ENCODE peak calls at places on chromosomes 2 and 18, in seven cellular contexts. P, G, M, S, D, F and C are unnamed samples. For H3K4me1 and H3K9me3, the result is how much of the 10 kb centered on the place peaks cover.

GRCh38 chr2:203549406-203549805 is 14.3 kb upstream of the RAPH1 start:
- DNase-seq in D (no peak), G (no peak), P (no peak), F (no peak), M (no peak), S (no peak), C (no peak)

GRCh38 chr18:13184396-13184795 is 34.2 kb upstream of the LDLRAD4 start:
- DNase-seq in M (no peak), G (no peak), D (no peak), P (no peak), S (no peak), F (no peak), C (no peak)

GRCh38 chr2:159959136-159959535 is 103.3 kb downstream of the PLA2R1 start:
- DNase-seq in D (no peak), G (no peak), F (no peak), P (no peak), M (no peak), S (no peak), C (no peak)

GRCh38 chr2:240143276-240143675 is 2.8 kb upstream of the OTOS start:
- DNase-seq in P (peak), G (no peak), D (no peak), F (peak), S (no peak), M (no peak), C (no peak)

GRCh38 chr18:4108016-4108415 is 347.1 kb downstream of the DLGAP1 start:
- DNase-seq in S (no peak), D (no peak), G (no peak), P (no peak), F (no peak), M (no peak), C (no peak)

GRCh38 chr2:173572848-173573247 is 218.2 kb downstream of the CDCA7 start:
- DNase-seq in D (no peak), P (no peak), F (no peak), G (no peak), S (no peak), M (no peak), C (no peak)

GRCh38 chr2:118667366-118667765 is 180.1 kb downstream of the EN1 start:
- DNase-seq in F (no peak), M (no peak), G (no peak), P (no peak), D (no peak), S (no peak), C (no peak)

GRCh38 chr2:119838179-119838578 is 78.5 kb downstream of the PTPN4 start:
- DNase-seq in G (no peak), D (no peak), M (no peak), F (no peak), S (no peak), P (no peak), C (no peak)

GRCh38 chr2:94986392-94986963 is 39.0 kb upstream of the MAL start:
- DNase-seq in G (peak), M (no peak), D (no peak), S (peak), P (no peak), F (no peak), C (peak)

GRCh38 chr18:79954791-79955190 is 3.3 kb upstream of the SLC66A2 start:
- DNase-seq in F (peak), M (no peak), G (peak), P (no peak), S (no peak), D (no peak), C (no peak)

GRCh38 chr2:71451695-71452094 is 1.7 kb upstream of the DYSF start:
- DNase-seq in G (no peak), P (no peak), S (no peak), F (no peak), M (no peak), D (no peak), C (no peak)

GRCh38 chr2:178579006-178579405 is 98.7 kb downstream of the PLEKHA3 start:
- DNase-seq in P (no peak), S (no peak), D (no peak), M (no peak), G (no peak), F (no peak), C (no peak)

GRCh38 chr2:162824319-162824718 is 14.2 kb downstream of the KCNH7 start:
- DNase-seq in G (no peak), M (no peak), D (no peak), F (no peak), P (no peak), S (no peak), C (no peak)

GRCh38 chr2:161414385-161415040 is 1.6 kb upstream of the TBR1 start:
- DNase-seq in P (peak), F (no peak), M (peak), S (peak), G (peak), D (peak), C (peak)

GRCh38 chr18:36314098-36314497 is 16.6 kb downstream of the FHOD3 start:
- DNase-seq in S (no peak), D (peak), P (no peak), M (no peak), F (no peak), G (no peak), C (no peak)

GRCh38 chr2:9336534-9337354 is 86.6 kb downstream of the ITGB1BP1 start:
- DNase-seq in M (no peak), D (no peak), G (peak), P (no peak), F (no peak), S (no peak), C (no peak)

GRCh38 chr2:14199040-14199439 is 433.5 kb upstream of the LRATD1 start:
- DNase-seq in G (no peak), P (no peak), D (no peak), F (peak), M (no peak), S (no peak), C (no peak)

GRCh38 chr18:6633370-6633769 is 96.1 kb upstream of the ARHGAP28 start:
- DNase-seq in D (no peak), M (no peak), G (no peak), F (no peak), P (no peak), S (peak), C (no peak)

GRCh38 chr18:14939141-14939540 is 191.2 kb downstream of the ANKRD30B start:
- DNase-seq in G (no peak), M (no peak), P (no peak), S (no peak), D (no peak), F (no peak), C (no peak)

GRCh38 chr18:14940738-14941137 is 192.8 kb downstream of the ANKRD30B start:
- DNase-seq in M (no peak), S (no peak), G (no peak), D (no peak), F (no peak), P (no peak), C (no peak)

GRCh38 chr18:14936313-14936712 is 188.3 kb downstream of the ANKRD30B start:
- DNase-seq in G (no peak), M (no peak), F (no peak), S (no peak), P (no peak), D (no peak), C (no peak)

GRCh38 chr18:14935210-14935609 is 187.2 kb downstream of the ANKRD30B start:
- DNase-seq in D (no peak), G (no peak), M (no peak), S (no peak), F (no peak), P (no peak), C (no peak)

GRCh38 chr18:14937271-14937670 is 189.3 kb downstream of the ANKRD30B start:
- DNase-seq in G (no peak), F (no peak), M (no peak), P (no peak), D (no peak), S (no peak), C (no peak)
- H3K4me1 ChIP-seq in G (under half), F (under half), M (under half), P (under half), D (under half), S (under half), C (under half)

GRCh38 chr2:18404708-18405107 is 155.7 kb downstream of the RDH14 start:
- DNase-seq in F (no peak), D (no peak), S (peak), G (peak), M (no peak), P (no peak), C (peak)
- H3K9me3 ChIP-seq in F (under half), D (under half), S (under half), G (under half), M (under half), P (under half), C (under half)

GRCh38 chr2:66689456-66690051 is 254.6 kb downstream of the MEIS1 start:
- DNase-seq in S (no peak), F (no peak), M (no peak), G (no peak), P (no peak), D (no peak), C (no peak)

GRCh38 chr2:66684289-66684688 is 249.4 kb downstream of the MEIS1 start:
- DNase-seq in P (no peak), F (no peak), M (no peak), G (no peak), S (no peak), D (no peak), C (no peak)

GRCh38 chr2:66683599-66683998 is 248.7 kb downstream of the MEIS1 start:
- DNase-seq in G (no peak), F (no peak), P (no peak), M (peak), S (no peak), D (no peak), C (no peak)

GRCh38 chr2:66688951-66689350 is 254.0 kb downstream of the MEIS1 start:
- DNase-seq in D (no peak), M (no peak), F (no peak), P (no peak), G (no peak), S (no peak), C (no peak)

GRCh38 chr2:66686768-66687167 is 251.8 kb downstream of the MEIS1 start:
- DNase-seq in D (no peak), P (no peak), F (no peak), G (no peak), S (no peak), M (no peak), C (peak)
- H3K4me1 ChIP-seq in D (under half), P (under half), F (under half), G (under half), S (under half), M (under half), C (under half)

DNA sequence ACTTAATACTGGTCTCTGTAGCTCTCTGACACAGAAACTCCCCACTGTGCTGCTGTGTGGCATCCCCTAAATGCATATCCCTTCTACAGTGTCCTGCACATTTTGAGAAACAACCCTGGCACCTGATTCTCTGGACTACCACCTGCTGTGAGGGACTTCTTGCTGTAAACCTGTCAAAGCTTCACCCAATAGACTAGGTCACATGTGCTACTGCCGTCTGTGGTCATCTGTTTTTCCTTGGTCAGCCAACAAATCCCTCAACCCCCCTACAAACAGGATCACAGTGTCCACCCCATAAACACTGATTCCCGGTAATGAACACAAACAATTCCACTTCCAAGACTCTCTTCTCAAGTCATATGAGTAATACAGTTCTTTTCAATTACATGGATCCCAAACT is 1157.3 kb downstream of the RPIA start:
- DNase-seq in M (no peak), G (no peak), F (no peak), D (no peak), P (no peak), S (no peak), C (no peak)
- H3K9me3 ChIP-seq in M (under half), G (under half), F (under half), D (under half), P (under half), S (under half), C (under half)

GRCh38 chr2:165533331-165533730 is 63.8 kb downstream of the CSRNP3 start:
- DNase-seq in P (no peak), D (no peak), G (no peak), F (no peak), M (no peak), S (no peak), C (no peak)
- H3K4me1 ChIP-seq in P (under half), D (under half), G (under half), F (under half), M (under half), S (under half), C (under half)

GRCh38 chr2:39361511-39361910 is 75.6 kb downstream of the MAP4K3 start:
- DNase-seq in F (no peak), P (no peak), G (no peak), M (no peak), D (no peak), S (no peak), C (no peak)
- H3K9me3 ChIP-seq in F (under half), P (under half), G (under half), M (under half), D (under half), S (half or more), C (under half)

GRCh38 chr2:24513672-24514071 is 22.6 kb downstream of the NCOA1 start:
- DNase-seq in D (no peak), S (no peak), F (no peak), P (no peak), M (no peak), G (no peak), C (no peak)

GRCh38 chr2:24511894-24512293 is 20.8 kb downstream of the NCOA1 start:
- DNase-seq in P (no peak), G (no peak), D (no peak), M (no peak), F (no peak), S (no peak), C (no peak)

GRCh38 chr2:24512836-24513235 is 21.8 kb downstream of the NCOA1 start:
- DNase-seq in G (no peak), P (no peak), S (no peak), D (no peak), M (no peak), F (no peak), C (no peak)

GRCh38 chr2:24513266-24513665 is 22.2 kb downstream of the NCOA1 start:
- DNase-seq in M (no peak), P (no peak), F (no peak), D (no peak), G (no peak), S (no peak), C (no peak)

DNA sequence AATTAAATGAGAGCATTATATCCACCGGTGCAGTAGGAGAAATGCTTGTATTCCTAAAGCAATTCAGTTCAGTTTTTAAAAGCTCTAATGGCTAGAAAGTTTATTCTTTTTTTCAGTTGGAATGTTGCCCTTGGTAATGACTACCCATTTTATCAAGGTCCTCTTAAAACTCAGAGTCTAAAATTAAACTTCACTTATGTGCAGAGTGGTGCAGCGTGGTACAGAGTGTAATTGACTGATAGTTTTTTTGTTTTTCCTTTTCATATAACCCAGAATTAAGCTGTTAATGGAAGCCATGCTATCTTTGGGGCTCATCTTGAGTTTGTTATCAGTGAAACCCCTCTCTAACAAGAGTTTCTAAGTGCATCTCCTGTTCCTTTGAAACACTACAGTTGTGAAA is 21.4 kb downstream of the NCOA1 start:
- DNase-seq in G (no peak), S (no peak), D (no peak), M (no peak), F (no peak), P (no peak), C (no peak)
- H3K4me1 ChIP-seq in G (under half), S (under half), D (half or more), M (under half), F (under half), P (under half), C (under half)

GRCh38 chr2:218927411-218927810 is 32.1 kb upstream of the CDK5R2 start:
- DNase-seq in P (no peak), D (no peak), F (no peak), G (no peak), S (no peak), M (no peak), C (no peak)
- H3K9me3 ChIP-seq in P (under half), D (under half), F (under half), G (under half), S (under half), M (under half), C (under half)